ENCODE peak calls at places on chromosome X, in eight cellular contexts. X, V, N, Z, L, Y, Q and B are unnamed samples.

GRCh38 chrX:119726900-119727555 is 31.4 kb upstream of the SOWAHD start:
- DNase-seq in X (peak; percentile 8), N (no peak), L (no peak), Y (no peak), Z (no peak), V (no peak), Q (no peak), B (no peak)

GRCh38 chrX:10077425-10078188 is 79.2 kb upstream of the CLCN4 start:
- DNase-seq in L (no peak), V (no peak), N (no peak), X (peak; percentile 83), Q (no peak), Y (no peak), Z (no peak), B (no peak)

GRCh38 chrX:9429767-9430166 is 35.1 kb upstream of the TBL1X start:
- DNase-seq in Y (no peak), Z (peak; percentile 1), V (no peak), Q (peak; percentile 52), N (no peak), X (peak; percentile 50), L (no peak), B (no peak)

GRCh38 chrX:33307954-33308353 is 96.6 kb upstream of the DMD start:
- DNase-seq in X (peak; percentile 64), V (no peak), Y (no peak), L (no peak), N (peak; percentile 29), Z (no peak), Q (no peak), B (no peak)

GRCh38 chrX:10017866-10018265 is 50.7 kb downstream of the CLDN34 start:
- DNase-seq in Y (no peak), Q (no peak), V (no peak), L (no peak), X (peak; percentile 64), Z (peak; percentile 33), N (peak; percentile 64), B (no peak)

GRCh38 chrX:3815896-3816664 is 102.6 kb upstream of the PRKX start:
- DNase-seq in X (peak; percentile 14), Q (peak; percentile 55), Z (peak; percentile 50), Y (peak; percentile 67), N (peak; percentile 31), L (peak; percentile 65), V (peak; percentile 13), B (peak; percentile 62)

GRCh38 chrX:70485466-70485865 is 40.8 kb downstream of the DLG3 start:
- DNase-seq in X (peak; percentile 48), Y (no peak), Z (no peak), Q (no peak), L (no peak), V (no peak), N (no peak), B (no peak)

GRCh38 chrX:69361286-69361926 is 142.7 kb upstream of the NALF2 start:
- DNase-seq in Z (no peak), L (no peak), X (peak; percentile 30), Q (peak; percentile 7), N (peak; percentile 60), V (no peak), Y (no peak), B (peak; percentile 7)

GRCh38 chrX:22109442-22109841 is 77.3 kb downstream of the PHEX start:
- DNase-seq in N (no peak), Z (no peak), Q (no peak), X (peak; percentile 72), L (no peak), V (no peak), Y (no peak), B (no peak)

GRCh38 chrX:17374619-17375360 is at the start of gene NHS:
- DNase-seq in N (peak; percentile 72), Q (peak; percentile 77), L (peak; percentile 82), X (peak; percentile 87), V (no peak), Y (peak; percentile 52), Z (peak; percentile 73), B (peak; percentile 90)

GRCh38 chrX:69287025-69287540 is 121.8 kb upstream of the PJA1 start:
- DNase-seq in Q (no peak), Y (no peak), N (no peak), V (no peak), X (no peak), L (no peak), Z (no peak), B (no peak)

GRCh38 chrX:118751950-118752783 is 24.8 kb downstream of the IL13RA1 start:
- DNase-seq in Q (no peak), V (peak; percentile 36), Y (no peak), X (peak; percentile 70), Z (no peak), L (no peak), N (no peak), B (no peak)

DNA sequence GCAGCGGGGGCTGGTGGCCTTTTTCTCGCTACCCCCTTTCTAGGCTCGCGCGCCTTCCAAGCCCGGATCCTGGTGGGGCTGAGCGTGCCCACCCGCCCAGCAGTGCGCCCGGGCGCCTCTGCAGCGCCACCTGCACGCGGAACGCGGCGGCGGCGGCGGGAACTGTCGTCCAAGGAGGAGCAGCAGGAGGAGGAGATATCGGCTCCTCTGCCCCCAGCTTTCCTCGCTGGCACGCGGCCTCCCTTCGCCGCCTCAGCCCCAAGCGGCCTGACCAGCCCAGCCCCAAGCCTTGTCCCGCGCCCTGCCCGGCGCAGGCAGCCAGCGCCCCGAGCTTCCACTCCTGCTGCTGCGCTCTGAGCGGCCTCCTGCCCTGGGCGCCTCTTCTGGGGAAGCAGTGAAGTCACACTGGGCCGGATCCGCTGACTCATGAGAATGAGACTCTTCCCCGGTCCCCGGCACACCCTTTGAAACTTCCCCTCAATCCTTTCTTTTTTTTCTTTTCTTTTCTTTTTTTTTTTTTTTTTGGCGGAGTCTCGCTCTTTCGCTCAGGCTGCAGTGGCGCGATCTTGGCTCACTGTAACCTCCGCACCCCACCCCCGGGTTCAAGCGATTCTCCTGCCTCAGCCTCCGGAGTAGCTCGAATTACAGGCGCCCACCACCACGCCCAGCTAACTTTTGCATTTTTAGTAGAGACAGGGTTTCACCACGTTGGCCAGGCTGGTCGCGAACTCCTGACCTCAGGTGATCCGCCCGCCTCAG is 10.6 kb upstream of the ELF4 start:
- DNase-seq in L (peak; percentile 75), X (peak; percentile 90), Q (peak; percentile 73), Y (peak; percentile 77), N (peak; percentile 91), V (no peak), Z (peak; percentile 79), B (peak; percentile 79)
- TF ChIP-seq CTCF in L (peak; percentile 55), X (peak; percentile 26), Q (peak; percentile 53), Y (peak; percentile 69), N (peak; percentile 40), V (peak; percentile 48), Z (peak; percentile 75), B (peak; percentile 52)

GRCh38 chrX:49840679-49841078 is 11.6 kb downstream of the PAGE4 start:
- DNase-seq in Y (peak; percentile 69), Q (peak; percentile 90), Z (peak; percentile 23), V (peak; percentile 15), X (peak; percentile 57), L (peak; percentile 71), N (peak; percentile 24), B (peak; percentile 80)

GRCh38 chrX:49842603-49843002 is 13.5 kb downstream of the PAGE4 start:
- DNase-seq in Q (no peak), L (no peak), N (no peak), V (no peak), X (no peak), Z (no peak), Y (no peak), B (no peak)

DNA sequence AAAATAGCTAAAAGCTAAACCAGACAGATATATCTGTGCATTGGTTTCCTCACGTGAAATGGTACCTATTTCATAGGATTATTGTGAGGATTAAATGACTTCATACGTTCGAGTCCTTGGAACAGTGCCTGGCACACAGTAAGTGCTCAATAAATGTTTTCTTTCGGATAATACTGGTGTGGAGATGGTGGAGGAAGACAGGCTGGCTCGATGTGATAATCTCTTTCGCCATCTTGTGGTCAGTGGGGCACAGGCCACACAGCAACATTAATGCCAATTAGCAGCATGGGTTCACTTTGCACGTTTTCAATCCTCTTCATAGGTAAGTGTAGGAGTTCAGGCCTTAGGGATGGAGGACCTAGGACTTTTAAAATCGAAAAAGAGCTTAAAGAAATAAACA is 9.3 kb downstream of the PAGE4 start:
- DNase-seq in Z (peak; percentile 6), X (peak; percentile 23), L (peak; percentile 23), N (peak; percentile 35), Y (no peak), V (no peak), Q (peak; percentile 19), B (peak; percentile 20)
- TF ChIP-seq CTCF in Z (peak; percentile 45), X (peak; percentile 56), L (peak; percentile 55), N (peak; percentile 56), Y (peak; percentile 62), V (peak; percentile 67), Q (peak; percentile 56), B (peak; percentile 59)

GRCh38 chrX:112731793-112732192 is 52.1 kb upstream of the LHFPL1 start:
- DNase-seq in N (peak; percentile 24), Z (no peak), Q (no peak), Y (no peak), V (no peak), L (no peak), X (no peak), B (no peak)
- TF ChIP-seq CTCF in N (peak; percentile 32), Z (peak; percentile 59), Q (peak; percentile 27), Y (no peak), V (peak; percentile 19), L (peak; percentile 15), X (no peak), B (peak; percentile 27)

GRCh38 chrX:38260231-38260630 is 39.6 kb upstream of the SRPX start:
- DNase-seq in Q (peak; percentile 26), N (no peak), V (no peak), L (no peak), Y (no peak), Z (no peak), X (peak; percentile 41), B (peak; percentile 6)
- TF ChIP-seq CTCF in Q (peak; percentile 65), N (peak; percentile 30), V (peak; percentile 68), L (peak; percentile 29), Y (peak; percentile 22), Z (no peak), X (peak; percentile 61), B (peak; percentile 15)

GRCh38 chrX:98448524-98448923 is 1564.8 kb downstream of the RPA4 start:
- DNase-seq in Z (no peak), Q (no peak), X (no peak), V (no peak), L (no peak), Y (no peak), N (no peak), B (no peak)

DNA sequence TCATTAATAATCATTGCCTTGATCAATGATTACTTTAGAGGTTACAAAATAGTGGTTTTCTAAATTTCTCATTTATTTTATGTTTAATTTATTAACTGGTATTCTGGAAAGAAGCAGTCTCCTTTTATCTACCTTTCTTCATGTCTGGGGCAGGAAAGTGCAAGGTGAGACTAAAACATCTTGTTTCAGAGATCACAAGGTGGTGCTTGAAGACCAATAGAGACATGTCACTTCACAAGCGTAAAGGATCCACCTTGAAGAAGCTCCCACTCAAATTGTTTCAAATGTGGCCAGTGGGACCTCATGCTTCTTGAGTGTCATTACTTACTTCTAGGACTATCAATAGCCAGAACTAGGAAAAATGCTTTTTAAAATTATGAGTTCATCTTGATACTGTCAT is 1568.7 kb downstream of the RPA4 start:
- DNase-seq in Y (no peak), L (no peak), Q (no peak), V (no peak), X (no peak), Z (no peak), N (no peak), B (no peak)
- TF ChIP-seq CTCF in Y (no peak), L (no peak), Q (no peak), V (no peak), X (no peak), Z (no peak), N (no peak), B (no peak)